ENCODE peak calls at places on chromosomes 16 and 17, in five cellular contexts. D is HFFc6, T is uterus, M is psoas muscle, R is nephron progenitor cell. J is an unnamed sample.

GRCh38 chr16:70381604-70382342 is 35.1 kb downstream of the DDX19A start:
- DNase-seq in D (no peak), T (no peak), M (no peak), R (no peak), J (no peak)

GRCh38 chr16:30041841-30042240 is 10.8 kb upstream of the TLCD3B start:
- DNase-seq in D (peak), T (no peak), M (no peak), R (no peak), J (peak)

GRCh38 chr17:40069751-40070643 is 7.2 kb downstream of the THRA start:
- DNase-seq in D (peak), T (peak), M (no peak), R (no peak), J (peak)

GRCh38 chr17:67829331-67829730 is 4.0 kb downstream of the BPTF start:
- DNase-seq in D (no peak), T (no peak), M (no peak), R (no peak), J (no peak)

GRCh38 chr17:73286863-73287296 is 24.9 kb downstream of the CDC42EP4 start:
- DNase-seq in D (no peak), T (no peak), M (peak), R (no peak), J (no peak)

GRCh38 chr16:88686062-88686438 is 257 bp downstream of the SNAI3 start:
- DNase-seq in D (no peak), T (no peak), M (no peak), R (no peak), J (no peak)

GRCh38 chr17:78933025-78933958 is 8.1 kb upstream of the TIMP2 start:
- DNase-seq in D (peak), T (peak), M (peak), R (no peak), J (peak)

GRCh38 chr17:80673152-80673920 is 128.7 kb downstream of the RPTOR start:
- DNase-seq in D (no peak), T (no peak), M (no peak), R (no peak), J (peak)

GRCh38 chr16:10552281-10552680 is 28.1 kb downstream of the EMP2 start:
- DNase-seq in D (no peak), T (no peak), M (no peak), R (no peak), J (no peak)

GRCh38 chr17:79761894-79762570 is 15.9 kb upstream of the CBX2 start:
- DNase-seq in D (no peak), T (no peak), M (no peak), R (no peak), J (no peak)

GRCh38 chr17:9802294-9802693 is 10.9 kb upstream of the DHRS7C start:
- DNase-seq in D (peak), T (no peak), M (no peak), R (no peak), J (no peak)

GRCh38 chr16:4015991-4016325 is 100.3 kb downstream of the ADCY9 start:
- DNase-seq in D (no peak), T (no peak), M (no peak), R (no peak), J (no peak)

GRCh38 chr16:12171706-12172105 is 195.2 kb downstream of the SNX29 start:
- DNase-seq in D (no peak), T (no peak), M (no peak), R (no peak), J (no peak)

GRCh38 chr16:28935924-28936783 is 4.4 kb downstream of the CD19 start:
- DNase-seq in D (peak), T (peak), M (peak), R (peak), J (peak)

GRCh38 chr17:73719588-73720071 is 75.4 kb upstream of the SDK2 start:
- DNase-seq in D (no peak), T (no peak), M (no peak), R (peak), J (no peak)

GRCh38 chr17:50447870-50448573 is 20.7 kb downstream of the CHAD start:
- DNase-seq in D (no peak), T (no peak), M (no peak), R (no peak), J (no peak)

GRCh38 chr16:71288570-71288889 is 672 bp downstream of the CMTR2 start:
- DNase-seq in D (no peak), T (no peak), M (no peak), R (no peak), J (peak)

GRCh38 chr17:55282379-55282702 is 17.6 kb downstream of the HLF start:
- DNase-seq in D (no peak), T (no peak), M (no peak), R (no peak), J (no peak)

GRCh38 chr17:13756763-13757162 is 155.0 kb upstream of the HS3ST3A1 start:
- DNase-seq in D (no peak), T (no peak), M (no peak), R (no peak), J (no peak)

GRCh38 chr17:82909322-82909904 is 69.6 kb upstream of the ZNF750 start:
- DNase-seq in D (no peak), T (no peak), M (no peak), R (no peak), J (no peak)

GRCh38 chr16:72819345-72819744 is 228.6 kb downstream of the ZFHX3 start:
- DNase-seq in D (peak), T (no peak), M (no peak), R (no peak), J (peak)

GRCh38 chr17:3964203-3965122 is at the start of gene ATP2A3:
- DNase-seq in D (no peak), T (no peak), M (no peak), R (no peak), J (no peak)

GRCh38 chr16:69881141-69881540 is 70.0 kb upstream of the CLEC18A start:
- DNase-seq in D (no peak), T (no peak), M (no peak), R (no peak), J (no peak)

GRCh38 chr16:65988019-65988418 is 378.5 kb upstream of the CDH5 start:
- DNase-seq in D (no peak), T (peak), M (no peak), R (no peak), J (no peak)

GRCh38 chr17:62740066-62740465 is 68.0 kb downstream of the MARCHF10 start:
- DNase-seq in D (peak), T (no peak), M (no peak), R (no peak), J (no peak)

GRCh38 chr17:63358111-63358839 is 87.8 kb downstream of the CYB561 start:
- DNase-seq in D (peak), T (no peak), M (no peak), R (no peak), J (peak)

GRCh38 chr16:49855280-49855821 is 561 bp downstream of the ZNF423 start:
- DNase-seq in D (peak), T (peak), M (peak), R (peak), J (peak)

GRCh38 chr16:49416276-49416675 is 42.7 kb downstream of the C16orf78 start:
- DNase-seq in D (no peak), T (no peak), M (no peak), R (no peak), J (no peak)

GRCh38 chr16:4415538-4416199 is 727 bp downstream of the CORO7 start:
- DNase-seq in D (no peak), T (no peak), M (peak), R (peak), J (no peak)

GRCh38 chr16:65959978-65960377 is 406.5 kb upstream of the CDH5 start:
- DNase-seq in D (no peak), T (no peak), M (no peak), R (no peak), J (no peak)

GRCh38 chr16:46885960-46886763 is 2.0 kb downstream of the GPT2 start:
- DNase-seq in D (no peak), T (no peak), M (peak), R (peak), J (peak)

GRCh38 chr17:7561589-7562207 is at the start of gene SENP3:
- DNase-seq in D (peak), T (peak), M (peak), R (peak), J (peak)

GRCh38 chr16:68257906-68258800 is 6.2 kb upstream of the SLC7A6 start:
- DNase-seq in D (peak), T (no peak), M (no peak), R (peak), J (peak)

GRCh38 chr17:44147812-44148211 is 6.1 kb downstream of the HROB start:
- DNase-seq in D (no peak), T (no peak), M (no peak), R (no peak), J (no peak)

GRCh38 chr17:9862191-9862590 is 36.5 kb downstream of the GLP2R start:
- DNase-seq in D (no peak), T (no peak), M (no peak), R (no peak), J (no peak)

GRCh38 chr17:61946359-61946758 is 18.6 kb upstream of the INTS2 start:
- DNase-seq in D (no peak), T (no peak), M (no peak), R (no peak), J (no peak)

GRCh38 chr16:9370071-9370491 is 278.6 kb downstream of the HAPSTR1 start:
- DNase-seq in D (no peak), T (no peak), M (no peak), R (peak), J (no peak)

GRCh38 chr16:81505011-81505660 is 60.5 kb downstream of the CMIP start:
- DNase-seq in D (no peak), T (no peak), M (no peak), R (peak), J (no peak)

GRCh38 chr17:45719335-45720071 is 64.6 kb upstream of the CRHR1 start:
- DNase-seq in D (peak), T (no peak), M (no peak), R (no peak), J (peak)

GRCh38 chr16:13684819-13685218 is 235.1 kb upstream of the ERCC4 start:
- DNase-seq in D (no peak), T (no peak), M (no peak), R (no peak), J (no peak)

GRCh38 chr16:13680021-13680672 is 239.8 kb upstream of the ERCC4 start:
- DNase-seq in D (no peak), T (no peak), M (no peak), R (no peak), J (no peak)
- TF ChIP-seq CTCF in D (no peak), T (no peak), M (no peak), R (no peak), J (no peak)

GRCh38 chr17:38402897-38403296 is 25.4 kb upstream of the ARHGAP23 start:
- DNase-seq in D (no peak), T (no peak), M (no peak), R (no peak), J (no peak)
- TF ChIP-seq CTCF in D (peak), T (no peak), M (no peak), R (no peak), J (no peak)

GRCh38 chr17:697682-698081 is 17.0 kb downstream of the VPS53 start:
- DNase-seq in D (no peak), T (no peak), M (no peak), R (no peak), J (no peak)

GRCh38 chr17:704111-704864 is 10.4 kb downstream of the VPS53 start:
- DNase-seq in D (no peak), T (no peak), M (no peak), R (no peak), J (no peak)

GRCh38 chr17:703081-703875 is 11.4 kb downstream of the VPS53 start:
- DNase-seq in D (no peak), T (no peak), M (no peak), R (no peak), J (no peak)

GRCh38 chr17:699350-699749 is 15.3 kb downstream of the VPS53 start:
- DNase-seq in D (no peak), T (no peak), M (no peak), R (no peak), J (peak)

GRCh38 chr17:700504-701094 is 14.0 kb downstream of the VPS53 start:
- DNase-seq in D (peak), T (no peak), M (no peak), R (no peak), J (peak)
- TF ChIP-seq CTCF in D (peak), T (peak), M (peak), R (peak), J (peak)

GRCh38 chr16:78553268-78554044 is 454.0 kb downstream of the WWOX start:
- DNase-seq in D (no peak), T (no peak), M (no peak), R (no peak), J (no peak)
- TF ChIP-seq CTCF in D (no peak), T (no peak), M (no peak), R (no peak), J (no peak)

GRCh38 chr16:55643161-55643970 is 12.4 kb upstream of the SLC6A2 start:
- DNase-seq in D (peak), T (no peak), M (no peak), R (no peak), J (no peak)
- TF ChIP-seq CTCF in D (peak), T (no peak), M (no peak), R (no peak), J (no peak)

DNA sequence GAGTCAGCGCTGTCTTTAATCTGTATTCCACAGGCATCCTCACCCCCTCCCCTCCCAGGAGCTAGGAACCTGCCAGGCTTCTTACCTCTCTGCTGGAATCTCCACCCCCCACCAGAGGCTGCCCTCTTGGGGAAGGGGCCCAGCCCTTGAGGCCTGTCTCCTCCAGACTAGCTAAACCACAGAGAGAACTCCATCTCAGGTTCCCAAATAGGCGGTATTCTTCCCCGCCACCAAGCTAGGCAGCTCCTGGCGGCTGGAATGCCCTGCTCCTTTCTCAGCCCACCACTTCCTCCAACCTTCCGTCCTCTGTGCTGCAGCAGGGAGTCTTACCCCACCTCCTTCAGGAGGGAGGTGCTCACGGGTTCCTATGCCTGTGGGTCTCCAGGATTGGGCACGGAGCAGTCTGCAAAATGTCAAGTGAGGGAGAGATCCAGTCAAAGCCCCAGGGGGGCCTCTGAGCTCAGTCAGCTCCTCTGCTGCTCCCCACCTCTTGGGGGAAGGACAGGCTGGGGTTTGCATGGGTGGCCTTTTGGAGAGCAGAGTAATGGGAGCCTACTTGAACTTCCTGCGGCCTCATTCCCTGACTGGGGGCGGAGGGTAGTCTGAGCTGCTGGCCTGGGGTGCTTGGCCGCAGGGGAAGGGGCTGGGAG is 55.7 kb downstream of the SREBF1 start:
- DNase-seq in D (no peak), T (peak), M (peak), R (peak), J (peak)
- TF ChIP-seq CTCF in D (no peak), T (peak), M (no peak), R (no peak), J (peak)

GRCh38 chr17:21240375-21241055 is 12.7 kb downstream of the NATD1 start:
- DNase-seq in D (no peak), T (no peak), M (no peak), R (peak), J (no peak)

GRCh38 chr17:21242780-21243515 is 10.3 kb downstream of the NATD1 start:
- DNase-seq in D (no peak), T (no peak), M (peak), R (peak), J (no peak)

GRCh38 chr17:21242026-21242700 is 11.0 kb downstream of the NATD1 start:
- DNase-seq in D (peak), T (no peak), M (no peak), R (no peak), J (no peak)

GRCh38 chr17:21241564-21241963 is 11.6 kb downstream of the NATD1 start:
- DNase-seq in D (no peak), T (no peak), M (no peak), R (no peak), J (no peak)

GRCh38 chr17:21239680-21240374 is 13.4 kb downstream of the NATD1 start:
- DNase-seq in D (peak), T (no peak), M (no peak), R (peak), J (peak)
- TF ChIP-seq CTCF in D (peak), T (no peak), M (peak), R (peak), J (peak)